ENCODE peak calls at places on chromosomes 5 and 9, in four cellular contexts. Z, X, I and T are unnamed samples.

GRCh38 chr5:100690036-100690560 is 154.9 kb downstream of the FAM174A start:
- DNase-seq in Z (no peak), X (peak; percentile 10), I (no peak), T (no peak)

GRCh38 chr9:92631452-92632211 is 38.3 kb downstream of the IPPK start:
- DNase-seq in Z (no peak), X (no peak), I (peak; percentile 21), T (no peak)

GRCh38 chr9:36548454-36548853 is 24.2 kb upstream of the MELK start:
- DNase-seq in Z (no peak), X (no peak), I (no peak), T (no peak)

GRCh38 chr9:134418354-134418753 is 92.1 kb downstream of the RXRA start:
- DNase-seq in Z (no peak), X (no peak), I (no peak), T (no peak)

GRCh38 chr9:133560311-133560710 is 25.8 kb downstream of the ADAMTSL2 start:
- DNase-seq in Z (no peak), X (no peak), I (no peak), T (no peak)

GRCh38 chr9:13942695-13943094 is 371.2 kb downstream of the NFIB start:
- DNase-seq in Z (no peak), X (peak; percentile 98), I (peak; percentile 69), T (peak; percentile 74)

GRCh38 chr9:70880523-70880922 is 240.9 kb downstream of the TRPM3 start:
- DNase-seq in Z (no peak), X (no peak), I (no peak), T (no peak)

GRCh38 chr5:89816038-89816437 is 593.5 kb downstream of the CETN3 start:
- DNase-seq in Z (no peak), X (no peak), I (no peak), T (no peak)

GRCh38 chr5:13708432-13708831 is 236.1 kb downstream of the DNAH5 start:
- DNase-seq in Z (no peak), X (peak; percentile 72), I (no peak), T (no peak)

GRCh38 chr5:151556808-151557207 is 34.3 kb downstream of the FAT2 start:
- DNase-seq in Z (no peak), X (no peak), I (no peak), T (no peak)

GRCh38 chr5:28523887-28524637 is 1485.7 kb upstream of the CDH9 start:
- DNase-seq in Z (no peak), X (peak; percentile 53), I (no peak), T (no peak)

GRCh38 chr5:55969956-55970355 is 24.8 kb downstream of the IL6ST start:
- DNase-seq in Z (no peak), X (peak; percentile 54), I (no peak), T (no peak)

GRCh38 chr5:169154660-169155059 is 146.3 kb downstream of the SLIT3 start:
- DNase-seq in Z (no peak), X (no peak), I (no peak), T (no peak)

GRCh38 chr9:88339322-88339721 is 48.9 kb upstream of the SPIN1 start:
- DNase-seq in Z (no peak), X (no peak), I (no peak), T (no peak)

GRCh38 chr9:73132034-73132776 is 19.5 kb upstream of the ANXA1 start:
- DNase-seq in Z (peak; percentile 47), X (peak; percentile 85), I (peak; percentile 86), T (peak; percentile 81)

GRCh38 chr9:136979769-136980587 is 2.7 kb downstream of the PTGDS start:
- DNase-seq in Z (no peak), X (no peak), I (no peak), T (no peak)

GRCh38 chr5:173882632-173883031 is 5.5 kb upstream of the CPEB4 start:
- DNase-seq in Z (no peak), X (peak; percentile 11), I (no peak), T (no peak)

GRCh38 chr9:131031642-131032005 is 22.6 kb downstream of the LAMC3 start:
- DNase-seq in Z (no peak), X (no peak), I (no peak), T (no peak)

GRCh38 chr5:79143684-79144379 is 32.2 kb downstream of the BHMT start:
- DNase-seq in Z (no peak), X (peak; percentile 34), I (no peak), T (no peak)

GRCh38 chr5:45281081-45281480 is 415.1 kb downstream of the HCN1 start:
- DNase-seq in Z (no peak), X (no peak), I (no peak), T (no peak)

GRCh38 chr5:132260051-132260450 is 2.6 kb downstream of the PDLIM4 start:
- DNase-seq in Z (no peak), X (peak; percentile 61), I (no peak), T (peak; percentile 76)
- H3K27ac ChIP-seq in Z (peak overlapping the region; percentile 96), X (peak overlapping the region; percentile 97), I (peak overlapping the region; percentile 99), T (peak overlapping the region; percentile 95)

DNA sequence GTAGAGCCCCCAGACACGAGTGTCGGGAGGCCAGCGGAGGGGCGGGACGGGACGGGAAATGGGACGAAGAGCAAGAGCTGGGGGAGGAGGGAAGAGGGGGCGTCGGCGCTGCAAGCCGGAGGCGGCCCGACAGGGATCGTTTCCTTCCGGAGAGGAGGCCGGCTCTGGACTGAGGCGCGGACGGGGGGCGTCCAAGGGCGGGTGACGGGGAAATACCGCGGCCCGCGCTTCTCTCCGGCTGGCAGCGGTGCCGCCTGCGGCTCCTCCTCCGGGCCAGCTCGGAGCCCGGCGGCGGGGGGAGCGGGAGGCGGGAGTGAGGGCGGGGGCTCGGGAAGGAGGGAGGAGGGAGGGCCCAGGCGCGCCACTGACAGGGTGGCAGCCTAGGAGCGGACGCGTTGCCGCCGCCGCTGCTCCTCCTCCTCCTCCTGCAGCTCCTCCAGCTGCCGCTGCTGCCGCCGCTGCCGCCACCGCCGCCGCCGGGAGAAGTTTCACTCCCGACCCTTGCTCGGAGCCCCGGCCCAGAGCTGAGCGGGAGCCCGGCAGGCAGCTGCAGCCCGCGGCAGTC is at the start of gene CHSY3:
- DNase-seq in Z (peak; percentile 68), X (peak; percentile 54), I (peak; percentile 90), T (peak; percentile 88)
- H3K27me3 ChIP-seq in Z (no peaks in the 10 kb centered on the region), X (peaks cover 12% of the 10 kb centered on the region), I (no peaks in the 10 kb centered on the region), T (peaks cover 36% of the 10 kb centered on the region)

GRCh38 chr9:128933731-128934130 is 12.9 kb downstream of the PHYHD1 start:
- DNase-seq in Z (no peak), X (no peak), I (peak; percentile 26), T (peak; percentile 9)

GRCh38 chr9:128927731-128928411 is 7.1 kb downstream of the PHYHD1 start:
- DNase-seq in Z (no peak), X (peak; percentile 47), I (no peak), T (no peak)

GRCh38 chr9:128928624-128929023 is 7.8 kb downstream of the PHYHD1 start:
- DNase-seq in Z (no peak), X (peak; percentile 25), I (no peak), T (no peak)

DNA sequence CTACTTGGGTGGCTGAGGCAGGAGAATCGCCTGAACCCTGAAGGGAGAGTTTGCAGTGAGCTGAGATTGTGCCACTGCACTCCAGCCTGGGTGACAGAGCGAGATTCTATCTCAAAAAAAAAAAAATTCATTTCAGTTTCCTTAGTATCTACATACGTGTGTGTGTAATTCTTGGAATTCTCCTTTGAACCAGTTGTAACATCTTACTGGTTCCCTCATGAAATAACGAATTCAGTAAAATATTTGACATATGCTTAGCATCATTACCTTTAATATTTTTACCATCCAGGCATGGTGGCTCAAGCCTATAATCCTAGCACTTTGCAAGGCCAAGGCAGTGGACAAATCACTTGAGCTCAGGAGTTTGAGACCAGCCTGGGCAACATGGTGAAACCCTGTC is 8.8 kb downstream of the PHYHD1 start:
- DNase-seq in Z (no peak), X (no peak), I (no peak), T (no peak)
- H3K4me3 ChIP-seq in Z (no peak overlapping the region), X (no peak overlapping the region), I (no peak overlapping the region), T (no peak overlapping the region)

DNA sequence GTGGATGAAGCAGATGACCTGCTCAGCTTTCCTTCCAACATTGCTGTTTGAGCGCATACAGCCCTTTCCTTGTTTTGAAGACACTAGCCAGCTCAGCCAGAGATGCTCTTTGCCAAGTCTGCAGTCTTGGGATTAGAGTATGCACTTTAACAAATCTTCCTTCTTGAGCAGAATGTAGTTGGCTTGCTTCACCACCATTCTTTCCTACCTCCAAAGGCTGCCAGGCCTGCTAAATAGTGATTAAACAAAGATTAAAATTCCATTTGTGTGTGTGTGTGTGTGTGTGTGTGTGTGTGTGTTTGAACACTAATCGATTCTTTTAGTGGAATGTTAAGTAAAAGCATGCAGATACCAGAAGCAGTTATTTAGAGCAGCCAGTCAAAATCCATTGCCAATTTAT is 97.6 kb downstream of the GALNT10 start:
- DNase-seq in Z (peak; percentile 17), X (peak; percentile 72), I (peak; percentile 85), T (no peak)
- H3K27ac ChIP-seq in Z (no peak overlapping the region), X (peak overlapping the region; percentile 40), I (peak overlapping the region; percentile 70), T (peak overlapping the region; percentile 69)

DNA sequence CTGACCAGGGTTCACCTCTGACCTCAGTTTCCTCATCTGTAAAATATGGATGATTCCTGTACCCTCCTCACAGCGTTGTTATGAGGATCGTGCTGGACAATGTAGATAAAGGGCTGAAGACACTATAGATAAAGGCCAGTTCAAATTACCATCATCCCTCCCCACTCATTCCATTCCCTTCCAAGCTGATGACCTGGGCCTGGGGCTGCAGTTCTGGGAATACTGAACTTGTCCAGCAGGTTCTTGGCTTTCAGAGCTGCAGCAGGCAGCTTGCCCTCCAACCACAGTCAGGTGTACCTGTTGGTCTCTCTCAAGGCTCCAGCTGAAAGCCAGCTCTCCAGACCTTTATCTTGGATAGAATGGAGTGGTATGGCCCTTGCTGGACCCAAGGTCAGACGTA is 92.5 kb downstream of the PCDH1 start:
- DNase-seq in Z (no peak), X (no peak), I (no peak), T (no peak)
- H3K27me3 ChIP-seq in Z (no peaks in the 10 kb centered on the region), X (peaks cover 72% of the 10 kb centered on the region), I (no peaks in the 10 kb centered on the region), T (no peaks in the 10 kb centered on the region)

DNA sequence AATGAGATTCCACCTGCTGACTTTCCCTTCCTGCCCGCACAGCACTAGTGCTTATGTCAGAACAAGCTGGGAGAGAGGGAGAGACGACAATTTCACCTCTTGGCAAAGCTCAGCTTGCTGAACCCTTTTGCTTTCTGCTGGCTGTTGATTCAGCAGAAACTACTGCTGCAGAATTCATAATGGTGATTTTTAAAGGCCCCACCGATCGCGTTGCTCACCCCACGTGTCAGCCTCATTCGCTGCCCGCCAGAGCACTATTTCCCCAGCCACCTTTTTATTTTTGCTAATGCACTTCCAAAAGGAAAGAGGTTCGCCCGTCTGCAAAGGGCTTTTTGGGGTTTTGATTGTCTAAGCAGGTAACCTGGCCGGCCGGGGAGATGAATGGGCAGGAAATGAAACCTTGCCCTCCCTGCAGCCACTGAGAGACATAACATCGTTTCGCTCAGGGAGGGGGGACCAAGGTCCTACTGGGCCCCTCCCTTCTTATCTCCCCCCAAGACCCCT is 1.3 kb downstream of the PPP2R2B start:
- DNase-seq in Z (no peak), X (no peak), I (no peak), T (no peak)
- H3K4me3 ChIP-seq in Z (peak overlapping the region; percentile 38), X (no peak overlapping the region), I (peak overlapping the region; percentile 56), T (peak overlapping the region; percentile 39)

GRCh38 chr9:89943309-89943708 is 338.5 kb downstream of the GADD45G start:
- DNase-seq in Z (no peak), X (no peak), I (no peak), T (no peak)

GRCh38 chr9:89942643-89943042 is 337.8 kb downstream of the GADD45G start:
- DNase-seq in Z (no peak), X (no peak), I (no peak), T (no peak)

GRCh38 chr9:89940625-89941024 is 335.8 kb downstream of the GADD45G start:
- DNase-seq in Z (no peak), X (peak; percentile 51), I (no peak), T (no peak)

GRCh38 chr9:89943728-89944127 is 338.9 kb downstream of the GADD45G start:
- DNase-seq in Z (no peak), X (no peak), I (no peak), T (no peak)

GRCh38 chr9:89941875-89942274 is 337.1 kb downstream of the GADD45G start:
- DNase-seq in Z (no peak), X (peak; percentile 93), I (no peak), T (no peak)
- H3K27ac ChIP-seq in Z (no peak overlapping the region), X (no peak overlapping the region), I (peak overlapping the region; percentile 75), T (no peak overlapping the region)